ENCODE peak calls at places on chromosome 9, in five cellular contexts. One of them, this sample, is unnamed. For H3K4me1, the result is how much of the 10 kb centered on the place peaks cover.

GRCh38 chr9:107491081-107492053 is 1.8 kb upstream of the KLF4 start:
- DNase-seq in ovary: peak
- DNase-seq in transverse colon: peak
- DNase-seq in stomach: peak
- DNase-seq in gastrocnemius medialis: peak
- DNase-seq in this sample: no peak

GRCh38 chr9:22079873-22080341 is 70.8 kb upstream of the CDKN2B start:
- DNase-seq in ovary: no peak
- DNase-seq in transverse colon: no peak
- DNase-seq in stomach: no peak
- DNase-seq in gastrocnemius medialis: peak
- DNase-seq in this sample: no peak

GRCh38 chr9:108113579-108113978 is 624.0 kb upstream of the KLF4 start:
- DNase-seq in ovary: no peak
- DNase-seq in transverse colon: no peak
- DNase-seq in stomach: no peak
- DNase-seq in gastrocnemius medialis: no peak
- DNase-seq in this sample: no peak

GRCh38 chr9:110058304-110058953 is 149.5 kb downstream of the C9orf152 start:
- DNase-seq in ovary: no peak
- DNase-seq in transverse colon: peak
- DNase-seq in stomach: peak
- DNase-seq in gastrocnemius medialis: peak
- DNase-seq in this sample: peak

GRCh38 chr9:124800306-124801259 is 23.6 kb downstream of the OLFML2A start:
- DNase-seq in ovary: no peak
- DNase-seq in transverse colon: peak
- DNase-seq in stomach: no peak
- DNase-seq in gastrocnemius medialis: peak
- DNase-seq in this sample: peak

GRCh38 chr9:34556231-34556525 is 33.3 kb downstream of the CNTFR start:
- DNase-seq in ovary: no peak
- DNase-seq in transverse colon: no peak
- DNase-seq in stomach: no peak
- DNase-seq in gastrocnemius medialis: no peak
- DNase-seq in this sample: no peak

GRCh38 chr9:23779220-23779619 is 46.8 kb downstream of the ELAVL2 start:
- DNase-seq in ovary: no peak
- DNase-seq in transverse colon: peak
- DNase-seq in stomach: no peak
- DNase-seq in gastrocnemius medialis: no peak
- DNase-seq in this sample: no peak

GRCh38 chr9:132000659-132001058 is 79.0 kb downstream of the MED27 start:
- DNase-seq in ovary: no peak
- DNase-seq in transverse colon: no peak
- DNase-seq in stomach: no peak
- DNase-seq in gastrocnemius medialis: no peak
- DNase-seq in this sample: no peak

GRCh38 chr9:125377584-125378250 is 116.1 kb downstream of the GAPVD1 start:
- DNase-seq in ovary: no peak
- DNase-seq in transverse colon: no peak
- DNase-seq in stomach: no peak
- DNase-seq in gastrocnemius medialis: no peak
- DNase-seq in this sample: no peak

GRCh38 chr9:77418226-77418625 is 229.9 kb downstream of the GNA14 start:
- DNase-seq in ovary: no peak
- DNase-seq in transverse colon: no peak
- DNase-seq in stomach: no peak
- DNase-seq in gastrocnemius medialis: no peak
- DNase-seq in this sample: no peak

GRCh38 chr9:77433675-77434445 is 214.3 kb downstream of the GNA14 start:
- DNase-seq in ovary: peak
- DNase-seq in transverse colon: peak
- DNase-seq in stomach: peak
- DNase-seq in gastrocnemius medialis: peak
- DNase-seq in this sample: peak

GRCh38 chr9:89234636-89235035 is 56.0 kb upstream of the SHC3 start:
- DNase-seq in ovary: no peak
- DNase-seq in transverse colon: no peak
- DNase-seq in stomach: no peak
- DNase-seq in gastrocnemius medialis: no peak
- DNase-seq in this sample: peak

GRCh38 chr9:75378036-75378435 is 289.7 kb downstream of the OSTF1 start:
- DNase-seq in ovary: peak
- DNase-seq in transverse colon: no peak
- DNase-seq in stomach: no peak
- DNase-seq in gastrocnemius medialis: peak
- DNase-seq in this sample: peak

GRCh38 chr9:4175846-4176245 is 124.0 kb downstream of the GLIS3 start:
- DNase-seq in ovary: no peak
- DNase-seq in transverse colon: no peak
- DNase-seq in stomach: no peak
- DNase-seq in gastrocnemius medialis: no peak
- DNase-seq in this sample: no peak

GRCh38 chr9:78866228-78867132 is 569.6 kb downstream of the PSAT1 start:
- DNase-seq in ovary: no peak
- DNase-seq in transverse colon: no peak
- DNase-seq in stomach: no peak
- DNase-seq in gastrocnemius medialis: no peak
- DNase-seq in this sample: no peak

GRCh38 chr9:98256632-98257218 is 1.3 kb upstream of the TBC1D2 start:
- DNase-seq in ovary: no peak
- DNase-seq in transverse colon: no peak
- DNase-seq in stomach: no peak
- DNase-seq in gastrocnemius medialis: no peak
- DNase-seq in this sample: no peak

GRCh38 chr9:83509372-83509771 is 28.8 kb downstream of the FRMD3 start:
- DNase-seq in ovary: no peak
- DNase-seq in transverse colon: no peak
- DNase-seq in stomach: no peak
- DNase-seq in gastrocnemius medialis: no peak
- DNase-seq in this sample: no peak

GRCh38 chr9:426976-427375 is 212.3 kb downstream of the DOCK8 start:
- DNase-seq in ovary: no peak
- DNase-seq in transverse colon: no peak
- DNase-seq in stomach: no peak
- DNase-seq in gastrocnemius medialis: no peak
- DNase-seq in this sample: no peak

GRCh38 chr9:14993891-14994554 is 83.8 kb upstream of the FREM1 start:
- DNase-seq in ovary: no peak
- DNase-seq in transverse colon: no peak
- DNase-seq in stomach: no peak
- DNase-seq in gastrocnemius medialis: no peak
- DNase-seq in this sample: no peak

GRCh38 chr9:10661376-10661775 is 48.6 kb upstream of the PTPRD start:
- DNase-seq in ovary: no peak
- DNase-seq in transverse colon: no peak
- DNase-seq in stomach: no peak
- DNase-seq in gastrocnemius medialis: no peak
- DNase-seq in this sample: no peak

GRCh38 chr9:22240619-22241018 is 206.0 kb upstream of the DMRTA1 start:
- DNase-seq in ovary: no peak
- DNase-seq in transverse colon: no peak
- DNase-seq in stomach: no peak
- DNase-seq in gastrocnemius medialis: no peak
- DNase-seq in this sample: no peak

GRCh38 chr9:98801969-98802371 is 5.5 kb upstream of the GALNT12 start:
- DNase-seq in ovary: no peak
- DNase-seq in transverse colon: no peak
- DNase-seq in stomach: no peak
- DNase-seq in gastrocnemius medialis: no peak
- DNase-seq in this sample: no peak

GRCh38 chr9:102867488-102867887 is 127.6 kb upstream of the CYLC2 start:
- DNase-seq in ovary: no peak
- DNase-seq in transverse colon: no peak
- DNase-seq in stomach: no peak
- DNase-seq in gastrocnemius medialis: no peak
- DNase-seq in this sample: no peak

DNA sequence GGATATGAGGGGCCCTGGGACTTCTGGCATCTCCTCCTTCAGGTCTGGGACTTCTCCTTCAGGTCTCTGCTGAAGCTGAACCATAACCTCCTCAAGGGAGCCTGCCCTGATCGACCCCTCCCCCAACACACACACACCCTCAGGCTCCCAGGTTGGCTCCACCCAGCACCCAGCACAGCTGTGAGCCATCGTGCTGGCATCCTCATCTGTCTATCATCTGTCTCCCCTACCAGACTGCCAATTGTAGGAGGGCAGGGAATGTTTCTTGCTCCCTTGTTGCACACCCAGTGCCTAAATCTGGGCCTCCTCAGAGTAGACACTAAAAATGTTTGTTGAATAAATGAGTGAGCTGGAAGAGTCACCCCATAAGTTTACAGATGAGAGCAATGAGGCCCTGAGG is 71.4 kb downstream of the LRSAM1 start:
- DNase-seq in ovary: no peak
- DNase-seq in transverse colon: peak
- DNase-seq in stomach: no peak
- DNase-seq in gastrocnemius medialis: no peak
- DNase-seq in this sample: no peak
- H3K4me1 ChIP-seq in ovary: under half
- H3K4me1 ChIP-seq in transverse colon: under half
- H3K4me1 ChIP-seq in stomach: under half
- H3K4me1 ChIP-seq in gastrocnemius medialis: under half
- H3K4me1 ChIP-seq in this sample: under half

GRCh38 chr9:94821098-94821930 is 94.8 kb downstream of the AOPEP start:
- DNase-seq in ovary: no peak
- DNase-seq in transverse colon: no peak
- DNase-seq in stomach: no peak
- DNase-seq in gastrocnemius medialis: no peak
- DNase-seq in this sample: no peak

GRCh38 chr9:94817291-94818195 is 91.0 kb downstream of the AOPEP start:
- DNase-seq in ovary: no peak
- DNase-seq in transverse colon: no peak
- DNase-seq in stomach: no peak
- DNase-seq in gastrocnemius medialis: no peak
- DNase-seq in this sample: no peak

GRCh38 chr9:94818196-94818541 is 91.7 kb downstream of the AOPEP start:
- DNase-seq in ovary: no peak
- DNase-seq in transverse colon: no peak
- DNase-seq in stomach: no peak
- DNase-seq in gastrocnemius medialis: no peak
- DNase-seq in this sample: no peak

GRCh38 chr9:94823710-94824109 is 97.2 kb downstream of the AOPEP start:
- DNase-seq in ovary: no peak
- DNase-seq in transverse colon: no peak
- DNase-seq in stomach: no peak
- DNase-seq in gastrocnemius medialis: no peak
- DNase-seq in this sample: no peak

GRCh38 chr9:94819161-94819677 is 92.7 kb downstream of the AOPEP start:
- DNase-seq in ovary: no peak
- DNase-seq in transverse colon: no peak
- DNase-seq in stomach: peak
- DNase-seq in gastrocnemius medialis: no peak
- DNase-seq in this sample: no peak
- H3K4me1 ChIP-seq in ovary: under half
- H3K4me1 ChIP-seq in transverse colon: under half
- H3K4me1 ChIP-seq in stomach: under half
- H3K4me1 ChIP-seq in gastrocnemius medialis: under half
- H3K4me1 ChIP-seq in this sample: under half

DNA sequence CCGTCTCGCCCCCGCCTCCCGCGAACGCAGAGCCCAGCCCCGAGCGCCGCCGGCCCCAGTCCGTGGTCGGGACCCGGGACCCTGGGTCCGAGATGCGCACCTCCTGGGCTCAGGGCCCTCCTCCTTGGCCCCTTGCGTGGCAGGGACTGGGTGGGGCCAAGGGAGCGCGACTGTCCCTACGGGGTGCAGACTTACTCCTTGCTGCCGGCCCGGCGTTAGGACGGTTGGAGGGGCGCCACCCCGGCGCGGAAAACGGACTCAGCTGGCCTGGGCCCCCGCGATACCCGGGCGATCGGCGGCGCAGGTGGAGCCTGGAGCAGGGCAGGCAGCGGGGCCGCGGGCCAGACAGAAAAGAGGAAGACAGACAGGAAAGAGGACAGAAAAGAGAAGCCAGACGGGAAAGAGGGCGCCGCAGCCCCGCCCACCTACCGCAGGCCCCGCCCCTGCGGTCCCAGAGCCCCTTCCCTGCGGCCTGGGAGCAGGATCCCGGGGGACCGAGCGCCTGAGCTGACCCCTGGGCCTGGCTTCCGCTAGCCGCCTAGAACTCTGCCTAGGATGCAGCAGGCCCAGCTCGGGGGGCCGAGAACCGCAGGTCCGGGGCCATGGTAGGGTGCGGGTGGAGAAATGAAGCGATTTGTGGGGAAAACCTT is at the start of gene GBGT1:
- DNase-seq in ovary: peak
- DNase-seq in transverse colon: peak
- DNase-seq in stomach: peak
- DNase-seq in gastrocnemius medialis: peak
- DNase-seq in this sample: no peak
- H3K4me1 ChIP-seq in ovary: under half
- H3K4me1 ChIP-seq in transverse colon: under half
- H3K4me1 ChIP-seq in stomach: under half
- H3K4me1 ChIP-seq in gastrocnemius medialis: under half
- H3K4me1 ChIP-seq in this sample: under half

GRCh38 chr9:32955655-32956478 is 45.6 kb downstream of the APTX start:
- DNase-seq in ovary: no peak
- DNase-seq in transverse colon: no peak
- DNase-seq in stomach: no peak
- DNase-seq in gastrocnemius medialis: no peak
- DNase-seq in this sample: no peak

GRCh38 chr9:32956606-32957005 is 44.8 kb downstream of the APTX start:
- DNase-seq in ovary: no peak
- DNase-seq in transverse colon: no peak
- DNase-seq in stomach: no peak
- DNase-seq in gastrocnemius medialis: no peak
- DNase-seq in this sample: no peak

GRCh38 chr9:32954642-32955041 is 46.8 kb downstream of the APTX start:
- DNase-seq in ovary: no peak
- DNase-seq in transverse colon: no peak
- DNase-seq in stomach: no peak
- DNase-seq in gastrocnemius medialis: no peak
- DNase-seq in this sample: no peak
- H3K4me1 ChIP-seq in ovary: under half
- H3K4me1 ChIP-seq in transverse colon: under half
- H3K4me1 ChIP-seq in stomach: under half
- H3K4me1 ChIP-seq in gastrocnemius medialis: under half
- H3K4me1 ChIP-seq in this sample: under half

DNA sequence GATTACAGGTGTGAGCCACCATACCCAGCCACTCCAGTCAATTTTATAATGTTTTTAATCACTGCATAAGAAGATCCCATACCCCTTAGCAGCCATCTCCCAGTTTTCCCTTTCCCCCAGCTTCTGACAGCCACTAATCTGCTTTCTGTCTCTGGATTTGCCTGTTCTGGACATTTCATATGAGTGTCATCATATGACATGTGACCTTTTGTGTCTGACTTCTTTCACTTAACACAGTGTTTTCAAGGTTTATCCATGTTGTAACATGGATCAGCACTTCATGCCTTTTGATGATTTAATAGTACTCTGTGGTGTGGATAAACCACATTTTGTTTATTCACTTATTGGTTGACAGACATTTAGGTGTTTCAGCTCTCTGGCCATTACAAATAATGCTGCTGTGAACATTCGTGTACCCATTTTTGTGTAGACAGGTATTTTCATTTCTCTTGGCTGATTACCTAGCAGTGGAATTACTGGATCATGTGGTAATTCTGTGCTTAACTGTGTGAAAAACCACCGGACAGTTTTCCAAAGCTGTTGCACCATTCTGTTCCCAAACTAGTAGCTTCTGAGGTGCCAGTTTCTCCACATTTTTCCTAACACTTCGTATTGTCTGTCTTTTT is 8.6 kb downstream of the SUSD3 start:
- DNase-seq in ovary: no peak
- DNase-seq in transverse colon: no peak
- DNase-seq in stomach: no peak
- DNase-seq in gastrocnemius medialis: no peak
- DNase-seq in this sample: no peak
- H3K4me1 ChIP-seq in ovary: under half
- H3K4me1 ChIP-seq in transverse colon: under half
- H3K4me1 ChIP-seq in stomach: under half
- H3K4me1 ChIP-seq in gastrocnemius medialis: under half
- H3K4me1 ChIP-seq in this sample: under half